ENCODE peak calls at places on chromosomes 13 and 19, in seven cellular contexts. One of them, this sample, is unnamed.
A peak's percentile ranks its signal among the peaks of the same experiment; 100 is the strongest.

GRCh38 chr19:13983213-13983889 is 22.8 kb downstream of the RFX1 start:
- DNase-seq in transverse colon: no peak
- DNase-seq in endothelial cell of umbilical vein: no peak
- DNase-seq in HL-60: no peak
- DNase-seq in K562: no peak
- DNase-seq in stomach: no peak
- DNase-seq in breast epithelium: no peak
- DNase-seq in this sample: no peak

GRCh38 chr19:45195764-45196163 is 17.2 kb downstream of the BLOC1S3 start:
- DNase-seq in transverse colon: no peak
- DNase-seq in endothelial cell of umbilical vein: peak; percentile 42
- DNase-seq in HL-60: no peak
- DNase-seq in K562: no peak
- DNase-seq in stomach: no peak
- DNase-seq in breast epithelium: no peak
- DNase-seq in this sample: no peak

GRCh38 chr13:26075498-26075897 is 23.7 kb upstream of the SHISA2 start:
- DNase-seq in transverse colon: no peak
- DNase-seq in endothelial cell of umbilical vein: no peak
- DNase-seq in HL-60: no peak
- DNase-seq in K562: no peak
- DNase-seq in stomach: no peak
- DNase-seq in breast epithelium: no peak
- DNase-seq in this sample: no peak

GRCh38 chr13:80877209-80877943 is 536.5 kb upstream of the SPRY2 start:
- DNase-seq in transverse colon: no peak
- DNase-seq in endothelial cell of umbilical vein: no peak
- DNase-seq in HL-60: no peak
- DNase-seq in K562: no peak
- DNase-seq in stomach: no peak
- DNase-seq in breast epithelium: no peak
- DNase-seq in this sample: no peak

GRCh38 chr19:46283771-46284170 is 13.1 kb upstream of the HIF3A start:
- DNase-seq in transverse colon: no peak
- DNase-seq in endothelial cell of umbilical vein: peak; percentile 89
- DNase-seq in HL-60: no peak
- DNase-seq in K562: no peak
- DNase-seq in stomach: no peak
- DNase-seq in breast epithelium: no peak
- DNase-seq in this sample: no peak

GRCh38 chr19:16473875-16474397 is 2.2 kb upstream of the EPS15L1 start:
- DNase-seq in transverse colon: no peak
- DNase-seq in endothelial cell of umbilical vein: no peak
- DNase-seq in HL-60: peak; percentile 37
- DNase-seq in K562: no peak
- DNase-seq in stomach: peak; percentile 55
- DNase-seq in breast epithelium: no peak
- DNase-seq in this sample: no peak

GRCh38 chr19:44539236-44539819 is 9.9 kb upstream of the CEACAM20 start:
- DNase-seq in transverse colon: no peak
- DNase-seq in endothelial cell of umbilical vein: no peak
- DNase-seq in HL-60: no peak
- DNase-seq in K562: no peak
- DNase-seq in stomach: no peak
- DNase-seq in breast epithelium: no peak
- DNase-seq in this sample: no peak

GRCh38 chr19:2129892-2130770 is 21.2 kb downstream of the AP3D1 start:
- DNase-seq in transverse colon: no peak
- DNase-seq in endothelial cell of umbilical vein: no peak
- DNase-seq in HL-60: no peak
- DNase-seq in K562: no peak
- DNase-seq in stomach: no peak
- DNase-seq in breast epithelium: no peak
- DNase-seq in this sample: no peak

GRCh38 chr19:31096047-31096446 is 253.2 kb downstream of the TSHZ3 start:
- DNase-seq in transverse colon: no peak
- DNase-seq in endothelial cell of umbilical vein: no peak
- DNase-seq in HL-60: no peak
- DNase-seq in K562: no peak
- DNase-seq in stomach: no peak
- DNase-seq in breast epithelium: no peak
- DNase-seq in this sample: no peak

GRCh38 chr19:17172624-17173345 is 42.4 kb upstream of the USE1 start:
- DNase-seq in transverse colon: no peak
- DNase-seq in endothelial cell of umbilical vein: no peak
- DNase-seq in HL-60: no peak
- DNase-seq in K562: no peak
- DNase-seq in stomach: no peak
- DNase-seq in breast epithelium: no peak
- DNase-seq in this sample: no peak

GRCh38 chr19:33402421-33403220 is 29.1 kb downstream of the CEBPG start:
- DNase-seq in transverse colon: peak; percentile 38
- DNase-seq in endothelial cell of umbilical vein: no peak
- DNase-seq in HL-60: no peak
- DNase-seq in K562: no peak
- DNase-seq in stomach: no peak
- DNase-seq in breast epithelium: no peak
- DNase-seq in this sample: no peak

GRCh38 chr19:16714702-16715294 is 4.8 kb upstream of the NWD1 start:
- DNase-seq in transverse colon: peak; percentile 72
- DNase-seq in endothelial cell of umbilical vein: peak; percentile 66
- DNase-seq in HL-60: peak; percentile 45
- DNase-seq in K562: peak; percentile 78
- DNase-seq in stomach: peak; percentile 64
- DNase-seq in breast epithelium: peak; percentile 40
- DNase-seq in this sample: peak; percentile 34

GRCh38 chr19:39199025-39199424 is 2.3 kb downstream of the NCCRP1 start:
- DNase-seq in transverse colon: no peak
- DNase-seq in endothelial cell of umbilical vein: peak; percentile 18
- DNase-seq in HL-60: no peak
- DNase-seq in K562: no peak
- DNase-seq in stomach: peak; percentile 34
- DNase-seq in breast epithelium: no peak
- DNase-seq in this sample: no peak

GRCh38 chr13:59545007-59545406 is 618.7 kb downstream of the DIAPH3 start:
- DNase-seq in transverse colon: no peak
- DNase-seq in endothelial cell of umbilical vein: no peak
- DNase-seq in HL-60: no peak
- DNase-seq in K562: peak; percentile 12
- DNase-seq in stomach: no peak
- DNase-seq in breast epithelium: no peak
- DNase-seq in this sample: no peak

GRCh38 chr19:16585808-16586476 is 13.7 kb upstream of the SLC35E1 start:
- DNase-seq in transverse colon: peak; percentile 62
- DNase-seq in endothelial cell of umbilical vein: no peak
- DNase-seq in HL-60: no peak
- DNase-seq in K562: no peak
- DNase-seq in stomach: no peak
- DNase-seq in breast epithelium: no peak
- DNase-seq in this sample: no peak

GRCh38 chr13:91216928-91217700 is 130.4 kb upstream of the MIR17HG start:
- DNase-seq in transverse colon: no peak
- DNase-seq in endothelial cell of umbilical vein: no peak
- DNase-seq in HL-60: no peak
- DNase-seq in K562: no peak
- DNase-seq in stomach: no peak
- DNase-seq in breast epithelium: no peak
- DNase-seq in this sample: no peak

GRCh38 chr13:60167121-60167520 is 3.4 kb upstream of the DIAPH3 start:
- DNase-seq in transverse colon: no peak
- DNase-seq in endothelial cell of umbilical vein: no peak
- DNase-seq in HL-60: no peak
- DNase-seq in K562: no peak
- DNase-seq in stomach: no peak
- DNase-seq in breast epithelium: no peak
- DNase-seq in this sample: no peak

GRCh38 chr19:35959968-35960320 is 23.8 kb downstream of the LRFN3 start:
- DNase-seq in transverse colon: no peak
- DNase-seq in endothelial cell of umbilical vein: no peak
- DNase-seq in HL-60: no peak
- DNase-seq in K562: no peak
- DNase-seq in stomach: no peak
- DNase-seq in breast epithelium: no peak
- DNase-seq in this sample: no peak

GRCh38 chr19:33299061-33299665 is 3.2 kb downstream of the CEBPA start:
- DNase-seq in transverse colon: peak; percentile 9
- DNase-seq in endothelial cell of umbilical vein: no peak
- DNase-seq in HL-60: no peak
- DNase-seq in K562: no peak
- DNase-seq in stomach: no peak
- DNase-seq in breast epithelium: no peak
- DNase-seq in this sample: peak; percentile 5

GRCh38 chr13:79477968-79478367 is 3.0 kb upstream of the NDFIP2 start:
- DNase-seq in transverse colon: no peak
- DNase-seq in endothelial cell of umbilical vein: no peak
- DNase-seq in HL-60: no peak
- DNase-seq in K562: no peak
- DNase-seq in stomach: no peak
- DNase-seq in breast epithelium: no peak
- DNase-seq in this sample: no peak

GRCh38 chr13:43304945-43305344 is 281.6 kb downstream of the DNAJC15 start:
- DNase-seq in transverse colon: no peak
- DNase-seq in endothelial cell of umbilical vein: no peak
- DNase-seq in HL-60: no peak
- DNase-seq in K562: no peak
- DNase-seq in stomach: no peak
- DNase-seq in breast epithelium: no peak
- DNase-seq in this sample: no peak

GRCh38 chr19:49637865-49638350 is 2.0 kb downstream of the RRAS start:
- DNase-seq in transverse colon: peak; percentile 91
- DNase-seq in endothelial cell of umbilical vein: peak; percentile 67
- DNase-seq in HL-60: peak; percentile 53
- DNase-seq in K562: peak; percentile 71
- DNase-seq in stomach: peak; percentile 85
- DNase-seq in breast epithelium: peak; percentile 55
- DNase-seq in this sample: no peak

GRCh38 chr13:100392709-100393630 is 195.6 kb downstream of the GGACT start:
- DNase-seq in transverse colon: peak; percentile 75
- DNase-seq in endothelial cell of umbilical vein: peak; percentile 99
- DNase-seq in HL-60: peak; percentile 84
- DNase-seq in K562: peak; percentile 92
- DNase-seq in stomach: peak; percentile 69
- DNase-seq in breast epithelium: peak; percentile 48
- DNase-seq in this sample: no peak

GRCh38 chr13:114145256-114145655 is 12.8 kb upstream of the RASA3 start:
- DNase-seq in transverse colon: peak; percentile 6
- DNase-seq in endothelial cell of umbilical vein: no peak
- DNase-seq in HL-60: no peak
- DNase-seq in K562: no peak
- DNase-seq in stomach: no peak
- DNase-seq in breast epithelium: no peak
- DNase-seq in this sample: no peak

GRCh38 chr19:7159105-7159933 is 89.8 kb downstream of the ZNF557 start:
- DNase-seq in transverse colon: peak; percentile 40
- DNase-seq in endothelial cell of umbilical vein: no peak
- DNase-seq in HL-60: no peak
- DNase-seq in K562: peak; percentile 30
- DNase-seq in stomach: no peak
- DNase-seq in breast epithelium: no peak
- DNase-seq in this sample: no peak
- TF ChIP-seq POLR2AphosphoS5 in transverse colon: peak; percentile 38
- TF ChIP-seq POLR2AphosphoS5 in endothelial cell of umbilical vein: no peak
- TF ChIP-seq POLR2AphosphoS5 in HL-60: no peak
- TF ChIP-seq POLR2AphosphoS5 in K562: no peak
- TF ChIP-seq POLR2AphosphoS5 in stomach: peak; percentile 53
- TF ChIP-seq POLR2AphosphoS5 in breast epithelium: no peak
- TF ChIP-seq POLR2AphosphoS5 in this sample: no peak

GRCh38 chr19:51687791-51688664 is 5.1 kb upstream of the SPACA6 start:
- DNase-seq in transverse colon: peak; percentile 48
- DNase-seq in endothelial cell of umbilical vein: peak; percentile 54
- DNase-seq in HL-60: no peak
- DNase-seq in K562: peak; percentile 67
- DNase-seq in stomach: peak; percentile 32
- DNase-seq in breast epithelium: peak; percentile 53
- DNase-seq in this sample: no peak
- TF ChIP-seq POLR2AphosphoS5 in transverse colon: no peak
- TF ChIP-seq POLR2AphosphoS5 in endothelial cell of umbilical vein: no peak
- TF ChIP-seq POLR2AphosphoS5 in HL-60: no peak
- TF ChIP-seq POLR2AphosphoS5 in K562: no peak
- TF ChIP-seq POLR2AphosphoS5 in stomach: no peak
- TF ChIP-seq POLR2AphosphoS5 in breast epithelium: no peak
- TF ChIP-seq POLR2AphosphoS5 in this sample: no peak

GRCh38 chr19:4914736-4915501 is 5.6 kb downstream of the UHRF1 start:
- DNase-seq in transverse colon: peak; percentile 89
- DNase-seq in endothelial cell of umbilical vein: peak; percentile 21
- DNase-seq in HL-60: no peak
- DNase-seq in K562: peak; percentile 67
- DNase-seq in stomach: peak; percentile 57
- DNase-seq in breast epithelium: peak; percentile 59
- DNase-seq in this sample: no peak
- TF ChIP-seq POLR2AphosphoS5 in transverse colon: no peak
- TF ChIP-seq POLR2AphosphoS5 in endothelial cell of umbilical vein: no peak
- TF ChIP-seq POLR2AphosphoS5 in HL-60: no peak
- TF ChIP-seq POLR2AphosphoS5 in K562: no peak
- TF ChIP-seq POLR2AphosphoS5 in stomach: no peak
- TF ChIP-seq POLR2AphosphoS5 in breast epithelium: no peak
- TF ChIP-seq POLR2AphosphoS5 in this sample: no peak

GRCh38 chr13:41639955-41640780 is 182.8 kb downstream of the RGCC start:
- DNase-seq in transverse colon: no peak
- DNase-seq in endothelial cell of umbilical vein: peak; percentile 36
- DNase-seq in HL-60: no peak
- DNase-seq in K562: no peak
- DNase-seq in stomach: no peak
- DNase-seq in breast epithelium: no peak
- DNase-seq in this sample: no peak
- TF ChIP-seq POLR2AphosphoS5 in transverse colon: no peak
- TF ChIP-seq POLR2AphosphoS5 in endothelial cell of umbilical vein: no peak
- TF ChIP-seq POLR2AphosphoS5 in HL-60: no peak
- TF ChIP-seq POLR2AphosphoS5 in K562: no peak
- TF ChIP-seq POLR2AphosphoS5 in stomach: no peak
- TF ChIP-seq POLR2AphosphoS5 in breast epithelium: no peak
- TF ChIP-seq POLR2AphosphoS5 in this sample: no peak

DNA sequence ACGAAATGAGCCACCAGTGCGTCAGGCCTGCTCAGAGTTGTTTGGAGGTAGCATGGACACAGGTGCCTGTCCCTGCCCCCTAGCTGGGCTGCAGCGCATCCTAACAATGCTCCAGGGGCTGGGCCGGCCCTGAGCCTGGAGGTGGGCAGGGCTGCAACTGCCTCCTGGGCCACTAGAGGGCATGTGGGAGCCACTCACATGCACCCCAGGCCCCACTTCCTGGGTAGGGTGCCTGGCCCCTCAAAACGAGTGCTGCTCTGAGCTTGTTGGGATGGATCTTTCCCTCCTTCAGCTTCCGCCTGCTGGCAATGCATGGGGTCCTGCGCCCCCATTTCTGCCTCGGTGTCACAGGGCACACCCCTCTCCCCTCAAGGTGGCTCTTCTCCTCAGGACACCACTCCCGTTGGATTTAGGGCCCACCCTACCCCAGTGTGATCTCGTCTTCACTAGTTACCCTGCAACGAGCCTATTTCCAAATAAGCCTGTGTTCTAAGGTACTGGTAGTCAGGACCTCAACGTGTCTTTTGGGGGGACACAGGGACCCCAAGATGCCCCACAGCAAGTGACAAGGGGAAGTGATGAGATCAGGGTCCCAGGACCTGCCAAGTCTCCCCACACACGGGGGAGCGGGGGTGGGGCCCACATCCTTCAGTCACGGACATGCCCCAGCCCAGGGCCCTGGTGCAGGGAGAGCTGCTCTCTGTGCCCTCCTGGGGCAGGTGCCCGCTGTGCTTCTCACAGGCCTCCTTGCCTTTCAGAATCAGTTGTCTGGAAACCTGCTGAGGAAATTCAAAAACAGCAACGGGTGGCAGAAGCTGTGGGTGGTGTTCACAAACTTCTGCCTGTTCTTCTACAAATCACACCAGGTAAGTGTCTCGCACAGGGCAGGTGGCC is 131.3 kb downstream of the STK24 start:
- DNase-seq in transverse colon: peak; percentile 80
- DNase-seq in endothelial cell of umbilical vein: peak; percentile 64
- DNase-seq in HL-60: peak; percentile 46
- DNase-seq in K562: peak; percentile 71
- DNase-seq in stomach: peak; percentile 79
- DNase-seq in breast epithelium: peak; percentile 50
- DNase-seq in this sample: peak; percentile 86
- TF ChIP-seq POLR2AphosphoS5 in transverse colon: no peak
- TF ChIP-seq POLR2AphosphoS5 in endothelial cell of umbilical vein: no peak
- TF ChIP-seq POLR2AphosphoS5 in HL-60: no peak
- TF ChIP-seq POLR2AphosphoS5 in K562: no peak
- TF ChIP-seq POLR2AphosphoS5 in stomach: peak; percentile 66
- TF ChIP-seq POLR2AphosphoS5 in breast epithelium: peak; percentile 30
- TF ChIP-seq POLR2AphosphoS5 in this sample: no peak

This sample was measured in GM12892.